ENCODE peak calls at places on chromosomes 13 and 19, in eight cellular contexts. E, X, H, C, F, Z, B and G are unnamed samples. For H3K4me1, the result is how much of the 10 kb centered on the place peaks cover.

GRCh38 chr19:4144666-4145261 is 8.7 kb upstream of the CREB3L3 start:
- DNase-seq in H (no peak), F (no peak), Z (no peak), B (no peak), C (no peak), X (no peak), E (no peak), G (no peak)

GRCh38 chr19:29517946-29518345 is 7.8 kb upstream of the VSTM2B start:
- DNase-seq in Z (no peak), B (no peak), C (no peak), E (no peak), F (no peak), H (no peak), X (no peak), G (no peak)

GRCh38 chr13:49098198-49098597 is 121.9 kb upstream of the MLNR start:
- DNase-seq in B (peak), E (no peak), C (no peak), F (no peak), H (peak), Z (peak), X (no peak), G (no peak)

GRCh38 chr19:24046550-24046949 is 40.4 kb upstream of the ZNF254 start:
- DNase-seq in X (no peak), E (no peak), Z (no peak), B (no peak), F (no peak), H (no peak), C (no peak), G (no peak)

GRCh38 chr13:78468546-78469060 is 134.7 kb downstream of the POU4F1 start:
- DNase-seq in F (no peak), E (no peak), Z (no peak), C (no peak), X (no peak), B (no peak), H (no peak), G (no peak)

GRCh38 chr19:6057651-6058365 is 52.5 kb downstream of the RFX2 start:
- DNase-seq in X (no peak), H (no peak), C (no peak), B (no peak), F (peak), E (no peak), Z (no peak), G (no peak)

GRCh38 chr13:24153347-24153746 is 7.2 kb upstream of the SPATA13 start:
- DNase-seq in F (no peak), B (no peak), Z (no peak), E (no peak), C (no peak), X (no peak), H (no peak), G (no peak)

GRCh38 chr19:10566658-10567410 is 1.0 kb upstream of the KRI1 start:
- DNase-seq in E (peak), B (no peak), Z (peak), C (no peak), H (no peak), F (no peak), X (peak), G (no peak)

GRCh38 chr13:94761407-94761806 is 49.1 kb upstream of the SOX21 start:
- DNase-seq in X (no peak), F (no peak), H (no peak), E (no peak), C (no peak), B (no peak), Z (no peak), G (no peak)

GRCh38 chr19:19169236-19170052 is 619 bp downstream of the MEF2B start:
- DNase-seq in H (no peak), C (no peak), B (no peak), E (no peak), X (no peak), F (no peak), Z (no peak), G (no peak)

GRCh38 chr19:47280183-47280797 is 5.6 kb downstream of the INAFM1 start:
- DNase-seq in H (no peak), X (no peak), Z (no peak), C (no peak), B (no peak), F (no peak), E (no peak), G (no peak)

GRCh38 chr19:6793973-6794372 is 21.5 kb downstream of the VAV1 start:
- DNase-seq in C (no peak), B (no peak), E (no peak), F (no peak), H (no peak), Z (no peak), X (no peak), G (no peak)

GRCh38 chr13:27481766-27482165 is 31.4 kb upstream of the MTIF3 start:
- DNase-seq in C (no peak), H (no peak), B (peak), F (no peak), E (no peak), Z (peak), X (no peak), G (no peak)

GRCh38 chr13:25901460-25902376 is 150.1 kb downstream of the SHISA2 start:
- DNase-seq in C (no peak), Z (no peak), F (no peak), E (no peak), B (peak), H (peak), X (peak), G (no peak)

GRCh38 chr13:113089693-113090414 is 15.7 kb upstream of the F7 start:
- DNase-seq in E (no peak), B (no peak), X (no peak), H (no peak), F (no peak), C (no peak), Z (no peak), G (no peak)

GRCh38 chr13:39777527-39778061 is 122.1 kb downstream of the COG6 start:
- DNase-seq in Z (no peak), F (no peak), X (no peak), E (no peak), C (no peak), B (peak), H (peak), G (no peak)

GRCh38 chr13:21894703-21895699 is 224.1 kb downstream of the FGF9 start:
- DNase-seq in F (no peak), X (no peak), C (no peak), B (no peak), H (no peak), Z (no peak), E (no peak), G (no peak)

GRCh38 chr13:100848304-100848703 is 173.7 kb upstream of the TMTC4 start:
- DNase-seq in Z (no peak), C (no peak), E (no peak), F (no peak), X (no peak), H (no peak), B (no peak), G (no peak)

GRCh38 chr13:96229356-96229755 is 139.4 kb downstream of the HS6ST3 start:
- DNase-seq in F (no peak), B (peak), E (no peak), X (no peak), C (no peak), Z (no peak), H (no peak), G (no peak)

GRCh38 chr19:46624958-46625661 is at the start of gene PTGIR:
- DNase-seq in X (no peak), B (no peak), Z (peak), E (no peak), C (peak), H (peak), F (no peak), G (peak)

GRCh38 chr13:68749801-68750200 is 1357.8 kb upstream of the ATXN8OS start:
- DNase-seq in X (no peak), F (no peak), E (no peak), H (peak), C (no peak), Z (no peak), B (no peak), G (no peak)
- H3K4me1 ChIP-seq in X (under half), F (under half), E (under half), H (under half), C (under half), Z (under half), B (under half), G (under half)

GRCh38 chr19:378706-379105 is 30.2 kb downstream of the C2CD4C start:
- DNase-seq in X (no peak), E (no peak), B (no peak), H (no peak), C (no peak), Z (no peak), F (peak), G (no peak)
- H3K4me1 ChIP-seq in X (under half), E (under half), B (under half), H (under half), C (under half), Z (under half), F (under half), G (under half)

GRCh38 chr13:46609726-46610125 is 56.8 kb downstream of the LRCH1 start:
- DNase-seq in F (no peak), X (no peak), C (no peak), H (no peak), Z (no peak), E (no peak), B (no peak), G (no peak)
- H3K4me1 ChIP-seq in F (under half), X (under half), C (under half), H (under half), Z (under half), E (under half), B (under half), G (half or more)

GRCh38 chr13:98576215-98576945 is 527 bp downstream of the STK24 start:
- DNase-seq in H (no peak), B (peak), X (peak), E (peak), F (no peak), C (no peak), Z (peak), G (peak)
- H3K4me1 ChIP-seq in H (under half), B (under half), X (under half), E (under half), F (under half), C (half or more), Z (under half), G (half or more)

DNA sequence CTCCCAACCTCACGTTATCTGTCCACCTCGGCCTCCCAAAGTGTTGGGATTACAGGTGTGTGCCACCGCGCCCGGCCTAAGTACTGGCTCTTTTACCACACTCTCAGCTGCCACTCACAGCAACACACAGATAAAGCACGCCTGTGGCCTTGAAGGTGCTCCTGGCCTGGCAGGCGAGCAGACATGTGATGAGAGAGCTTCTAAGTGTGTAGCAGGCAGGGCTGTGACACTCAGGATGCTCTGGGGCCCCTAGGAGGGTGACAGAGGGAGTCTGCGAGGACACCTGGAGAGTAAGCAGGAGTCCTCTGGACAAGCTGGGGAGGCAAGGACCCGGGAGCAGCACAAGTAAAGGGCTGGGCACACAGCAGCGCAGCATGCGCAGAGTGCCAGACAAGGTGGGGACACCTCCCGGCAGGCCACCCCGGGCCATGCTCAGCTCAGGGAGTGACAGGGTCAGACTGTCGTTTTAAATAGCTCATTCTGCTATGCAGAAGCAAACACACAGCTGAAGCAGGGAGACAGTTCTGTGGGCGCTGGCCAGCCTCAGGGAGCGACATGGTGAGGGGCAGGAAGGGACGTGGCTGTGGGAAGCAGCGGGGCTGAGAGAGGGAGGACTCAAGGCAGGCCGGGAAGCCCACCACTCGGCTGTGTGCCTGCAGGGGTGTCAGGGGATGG is 26.5 kb downstream of the MED26 start:
- DNase-seq in E (no peak), X (no peak), C (no peak), B (no peak), H (no peak), Z (no peak), F (no peak), G (no peak)
- H3K4me1 ChIP-seq in E (under half), X (under half), C (half or more), B (under half), H (under half), Z (half or more), F (under half), G (half or more)

GRCh38 chr13:98449273-98449672 is 127.6 kb downstream of the STK24 start:
- DNase-seq in Z (no peak), C (no peak), E (no peak), X (no peak), H (no peak), F (no peak), B (no peak), G (no peak)
- H3K4me1 ChIP-seq in Z (under half), C (half or more), E (under half), X (under half), H (under half), F (under half), B (under half), G (under half)

GRCh38 chr19:13864223-13864512 is 12.8 kb upstream of the NANOS3 start:
- DNase-seq in C (no peak), X (no peak), E (no peak), B (no peak), Z (no peak), H (no peak), F (no peak), G (no peak)
- H3K4me1 ChIP-seq in C (under half), X (under half), E (under half), B (under half), Z (under half), H (under half), F (under half), G (under half)

GRCh38 chr19:34173145-34173956 is 1.0 kb downstream of the LSM14A start:
- DNase-seq in B (peak), C (peak), E (peak), H (peak), X (no peak), Z (peak), F (peak), G (peak)

GRCh38 chr19:34176581-34176980 is 4.3 kb downstream of the LSM14A start:
- DNase-seq in C (no peak), B (no peak), H (no peak), X (no peak), F (no peak), E (no peak), Z (no peak), G (no peak)

GRCh38 chr19:34171539-34171876 is 796 bp upstream of the LSM14A start:
- DNase-seq in C (no peak), B (no peak), X (no peak), Z (no peak), H (peak), E (no peak), F (no peak), G (no peak)

GRCh38 chr19:34171877-34172660 is at the start of gene LSM14A:
- DNase-seq in B (peak), H (peak), Z (peak), F (peak), X (peak), E (peak), C (peak), G (peak)

GRCh38 chr19:34172661-34173144 is 399 bp downstream of the LSM14A start:
- DNase-seq in B (peak), C (no peak), X (no peak), Z (peak), F (no peak), H (no peak), E (no peak), G (peak)
- H3K4me1 ChIP-seq in B (under half), C (half or more), X (under half), Z (half or more), F (under half), H (under half), E (under half), G (under half)

DNA sequence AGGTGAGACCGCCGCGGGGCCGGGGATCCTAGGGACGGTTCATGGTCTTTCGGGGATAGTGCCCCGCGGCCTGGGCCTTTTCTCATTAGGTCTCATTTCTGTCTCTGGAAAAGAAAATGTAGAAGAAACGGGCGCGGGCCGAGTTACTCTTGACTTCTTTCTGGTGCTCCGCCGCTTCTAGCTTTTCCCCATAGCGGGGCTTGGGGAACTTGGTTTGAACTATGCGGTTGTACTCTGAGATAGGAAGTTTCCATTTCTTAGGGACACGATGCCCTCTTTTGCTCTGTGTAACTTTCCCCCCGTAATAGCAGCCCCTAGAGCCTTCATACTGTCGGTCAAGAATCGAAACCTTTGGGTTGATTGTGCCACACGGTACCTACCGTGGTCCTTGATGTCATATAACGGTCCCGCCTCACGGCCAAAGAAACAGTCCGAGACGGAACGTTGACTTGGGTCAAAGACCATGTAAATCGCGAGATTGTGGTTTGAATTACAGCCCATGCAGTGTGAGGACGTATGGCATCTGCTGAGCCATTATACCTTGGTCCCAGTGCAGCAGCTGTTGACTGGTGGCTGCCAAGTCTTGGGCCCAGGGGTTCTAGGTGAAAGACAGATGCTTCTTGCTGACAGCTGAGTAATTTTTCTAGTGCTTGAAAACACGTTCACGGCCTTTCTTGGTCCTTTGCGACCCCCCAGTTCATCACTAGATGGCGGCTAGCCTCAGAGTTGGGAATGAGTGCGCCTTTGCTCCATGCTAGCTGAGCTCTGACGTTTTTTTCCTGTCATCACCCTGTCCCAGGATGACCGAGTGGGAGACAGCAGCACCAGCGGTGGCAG is 487 bp downstream of the RPS5 start:
- DNase-seq in E (no peak), H (no peak), X (no peak), C (no peak), Z (no peak), F (no peak), B (no peak), G (no peak)
- H3K4me1 ChIP-seq in E (under half), H (under half), X (under half), C (half or more), Z (half or more), F (under half), B (under half), G (under half)